ENCODE peak calls at places on chromosomes 6 and 20, in ten cellular contexts. H is NCI-H774; A is myocyte; S is sigmoid colon; V is stimulated activated naive B cell treated with anti-CD40 and anti-IgM and Interleukin-4, amounts not matched to agents 10 μg/mL and 1 μg/mL and 100 μg/mL, for 72 hours; U is occipital lobe; J is GF-D8; C is AG04450; B is A549; M is stimulated activated CD8-positive, alpha-beta memory T cell treated with anti-CD3 and anti-CD28 coated beads, Interleukin-15, amount 100 ng/mL, for 24 hours. W is an unnamed sample.

GRCh38 chr20:51423810-51424209 is 118.7 kb downstream of the NFATC2 start:
- DNase-seq in C (no peak), U (no peak), B (no peak), H (no peak), M (no peak), S (no peak), V (no peak), J (no peak), A (no peak), W (no peak)

GRCh38 chr6:13795041-13795748 is 19.2 kb downstream of the MCUR1 start:
- DNase-seq in A (peak), M (peak), B (peak), J (peak), U (peak), V (peak), S (peak), H (peak), C (peak), W (peak)

GRCh38 chr6:53735896-53736295 is 58.9 kb upstream of the LRRC1 start:
- DNase-seq in U (no peak), B (no peak), V (no peak), H (no peak), J (no peak), S (no peak), C (no peak), A (peak), M (no peak), W (no peak)

GRCh38 chr20:35490736-35491181 is 35.4 kb downstream of the CEP250 start:
- DNase-seq in U (no peak), M (peak), A (no peak), V (peak), H (no peak), C (no peak), J (peak), S (no peak), B (no peak), W (peak)

GRCh38 chr6:158669145-158670035 is 19.5 kb downstream of the SYTL3 start:
- DNase-seq in H (no peak), J (no peak), A (peak), M (no peak), C (no peak), U (no peak), V (no peak), S (no peak), B (no peak), W (no peak)

GRCh38 chr6:132912273-132912672 is 97.9 kb downstream of the RPS12 start:
- DNase-seq in U (no peak), C (no peak), M (no peak), B (no peak), V (no peak), S (no peak), A (no peak), H (no peak), J (no peak), W (no peak)

GRCh38 chr6:56445818-56446217 is 196.9 kb downstream of the DST start:
- DNase-seq in U (no peak), A (no peak), B (no peak), H (no peak), M (no peak), S (no peak), J (no peak), V (no peak), C (no peak), W (no peak)

GRCh38 chr20:46635514-46636091 is 15.7 kb downstream of the SLC13A3 start:
- DNase-seq in H (no peak), B (no peak), S (no peak), M (no peak), C (no peak), U (no peak), V (no peak), J (no peak), A (no peak), W (no peak)

GRCh38 chr6:128919412-128919811 is 36.5 kb downstream of the LAMA2 start:
- DNase-seq in C (peak), A (no peak), B (no peak), S (no peak), J (no peak), U (no peak), V (no peak), H (no peak), M (no peak), W (no peak)

GRCh38 chr6:12342664-12343063 is 52.5 kb downstream of the EDN1 start:
- DNase-seq in B (peak), M (no peak), V (no peak), C (no peak), H (no peak), J (no peak), S (no peak), A (no peak), U (no peak), W (no peak)

GRCh38 chr6:159520002-159520401 is 173.0 kb downstream of the SOD2 start:
- DNase-seq in C (no peak), A (no peak), J (no peak), U (no peak), V (no peak), S (no peak), B (no peak), H (no peak), M (no peak), W (no peak)

W was measured in CD14-positive monocyte.